ENCODE peak calls at places on chromosome 6, in seven cellular contexts. K is left ventricle myocardium inferior, C is esophagus squamous epithelium, U is foreskin keratinocyte, H is GM23338, R is gastrocnemius medialis, O is transverse colon. A is an unnamed sample. For H3K4me1, the result is how much of the 10 kb centered on the place peaks cover.

GRCh38 chr6:96547654-96548053 is 15.3 kb upstream of the FHL5 start:
- DNase-seq in H (no peak), K (no peak), O (no peak), C (no peak), U (no peak), R (no peak), A (no peak)

GRCh38 chr6:52877786-52878185 is 31.7 kb downstream of the GSTA3 start:
- DNase-seq in K (no peak), R (no peak), H (no peak), C (no peak), U (no peak), O (no peak), A (no peak)

GRCh38 chr6:154721460-154721859 is 11.8 kb upstream of the SCAF8 start:
- DNase-seq in H (no peak), O (no peak), U (peak), C (no peak), K (no peak), R (no peak), A (no peak)

GRCh38 chr6:108156180-108156937 is 9.5 kb upstream of the NR2E1 start:
- DNase-seq in U (no peak), C (no peak), R (no peak), H (peak), O (no peak), K (no peak), A (peak)

GRCh38 chr6:127567476-127567875 is 9.5 kb upstream of the C6orf58 start:
- DNase-seq in H (no peak), U (no peak), K (no peak), C (no peak), R (no peak), O (no peak), A (no peak)

GRCh38 chr6:142856857-142857608 is 87.9 kb downstream of the HIVEP2 start:
- DNase-seq in H (no peak), K (no peak), R (no peak), O (peak), U (no peak), C (no peak), A (no peak)

GRCh38 chr6:44072959-44073611 is 54.2 kb downstream of the MRPL14 start:
- DNase-seq in K (peak), U (peak), O (peak), R (peak), H (peak), C (no peak), A (no peak)

GRCh38 chr6:42383421-42384208 is 68.1 kb downstream of the TRERF1 start:
- DNase-seq in C (no peak), K (no peak), O (no peak), R (no peak), U (no peak), H (no peak), A (no peak)

GRCh38 chr6:165092881-165093595 is 216.4 kb downstream of the C6orf118 start:
- DNase-seq in K (no peak), U (no peak), H (no peak), R (no peak), O (no peak), C (no peak), A (no peak)

GRCh38 chr6:50820590-50821234 is 2.0 kb downstream of the TFAP2B start:
- DNase-seq in K (no peak), H (no peak), R (no peak), U (no peak), O (no peak), C (no peak), A (no peak)

GRCh38 chr6:110877569-110877968 is 3.0 kb downstream of the AMD1 start:
- DNase-seq in K (no peak), O (no peak), R (no peak), H (no peak), C (no peak), U (no peak), A (no peak)

GRCh38 chr6:110878751-110879539 is 4.4 kb downstream of the AMD1 start:
- DNase-seq in C (no peak), U (no peak), K (no peak), O (peak), R (no peak), H (peak), A (no peak)

GRCh38 chr6:110882824-110883554 is 8.4 kb downstream of the AMD1 start:
- DNase-seq in C (no peak), O (no peak), R (no peak), H (no peak), K (no peak), U (no peak), A (no peak)

GRCh38 chr6:110881929-110882629 is 7.5 kb downstream of the AMD1 start:
- DNase-seq in H (no peak), O (no peak), K (no peak), U (no peak), C (no peak), R (no peak), A (no peak)

DNA sequence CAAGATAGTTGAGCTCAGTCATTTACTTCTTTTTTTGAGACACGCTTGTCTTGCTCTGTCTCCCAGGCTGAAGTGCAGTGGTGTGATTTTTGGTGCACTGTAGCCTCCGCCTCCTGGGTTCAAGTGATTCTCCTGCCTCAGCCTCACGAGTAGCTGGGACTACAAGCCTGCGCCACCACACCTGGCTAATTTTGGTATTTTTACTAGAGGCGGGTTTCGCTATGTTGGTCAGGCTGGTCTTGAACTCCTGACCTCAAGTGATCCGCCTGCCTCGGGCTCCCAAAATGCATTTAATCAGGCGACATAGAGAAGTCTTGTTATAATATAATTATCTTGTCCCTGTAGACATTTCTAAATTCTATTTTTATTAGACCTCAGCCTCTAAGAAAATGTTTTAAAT is 6.1 kb downstream of the AMD1 start:
- DNase-seq in U (no peak), C (no peak), O (no peak), R (no peak), H (no peak), K (no peak), A (no peak)
- H3K4me1 ChIP-seq in U (under half), C (half or more), O (half or more), R (half or more), H (half or more), K (half or more), A (under half)

DNA sequence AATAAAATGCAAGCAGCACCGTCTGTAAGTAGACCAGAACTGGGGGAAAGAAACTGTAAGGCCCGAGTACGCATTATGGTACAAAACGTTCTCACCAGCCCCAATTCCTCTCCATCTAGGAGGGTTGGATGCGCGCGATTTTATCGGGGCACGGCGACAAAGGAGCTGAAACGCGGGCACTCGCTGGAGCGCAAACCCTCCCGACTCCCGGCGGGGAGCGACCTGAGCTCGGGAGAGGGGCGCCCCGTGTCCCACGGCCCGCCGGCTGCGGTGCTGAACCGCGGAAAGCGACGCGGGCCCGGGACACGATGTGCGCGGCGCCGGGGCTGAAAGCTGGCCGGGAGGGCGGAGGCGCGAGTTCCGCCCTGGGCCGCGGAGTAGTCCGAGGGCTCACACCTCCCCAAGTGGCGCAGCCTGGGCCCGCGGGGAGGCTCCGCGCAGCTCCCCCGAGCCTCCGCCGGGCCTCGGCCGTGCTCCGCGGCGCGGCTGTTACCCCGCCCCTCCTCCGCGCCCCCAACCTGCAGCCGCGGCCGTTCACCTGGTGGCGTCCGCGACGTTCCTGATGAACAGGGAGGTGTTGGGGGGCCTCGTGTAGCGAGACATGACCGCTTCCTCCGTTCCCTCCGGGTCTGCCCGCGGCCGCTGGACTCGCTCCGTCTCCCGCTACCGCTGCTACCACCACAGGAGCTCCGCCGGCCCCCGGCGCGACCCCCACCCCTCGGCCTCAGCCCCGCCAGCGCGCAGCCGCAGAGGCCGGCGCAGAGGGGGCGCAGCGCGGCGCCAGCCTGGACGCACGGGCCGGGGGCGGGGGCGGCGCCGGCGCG is at the start of gene SRSF12:
- DNase-seq in R (no peak), U (no peak), O (peak), K (peak), C (no peak), H (peak), A (no peak)
- H3K27ac ChIP-seq in R (no peak), U (no peak), O (peak), K (no peak), C (peak), H (no peak), A (peak)

GRCh38 chr6:90645634-90646033 is 58.8 kb upstream of the MAP3K7 start:
- DNase-seq in R (no peak), O (no peak), H (no peak), K (no peak), C (no peak), U (peak), A (no peak)

GRCh38 chr6:90650041-90650948 is 63.4 kb upstream of the MAP3K7 start:
- DNase-seq in H (no peak), O (no peak), C (no peak), U (no peak), K (no peak), R (no peak), A (no peak)

GRCh38 chr6:90646936-90647335 is 60.1 kb upstream of the MAP3K7 start:
- DNase-seq in O (no peak), C (no peak), K (no peak), R (no peak), U (peak), H (no peak), A (no peak)

GRCh38 chr6:90644492-90644891 is 57.6 kb upstream of the MAP3K7 start:
- DNase-seq in O (no peak), C (no peak), R (no peak), U (no peak), H (no peak), K (no peak), A (no peak)

GRCh38 chr6:90648873-90649272 is 62.0 kb upstream of the MAP3K7 start:
- DNase-seq in R (no peak), O (no peak), U (no peak), H (no peak), C (no peak), K (no peak), A (no peak)
- TF ChIP-seq CTCF in R (no peak), O (no peak), U (no peak), H (no peak), C (no peak), K (no peak), A (no peak)

GRCh38 chr6:16254535-16254934 is 16.1 kb downstream of the GMPR start:
- DNase-seq in C (no peak), K (no peak), H (no peak), O (no peak), U (no peak), R (no peak), A (no peak)

GRCh38 chr6:16256781-16257180 is 18.4 kb downstream of the GMPR start:
- DNase-seq in U (no peak), K (no peak), H (no peak), O (no peak), R (no peak), C (no peak), A (no peak)

GRCh38 chr6:16253399-16254144 is 15.2 kb downstream of the GMPR start:
- DNase-seq in K (no peak), O (no peak), H (no peak), R (peak), U (no peak), C (no peak), A (no peak)

GRCh38 chr6:16258709-16259075 is 20.3 kb downstream of the GMPR start:
- DNase-seq in C (no peak), R (no peak), K (no peak), U (no peak), O (no peak), H (no peak), A (no peak)

DNA sequence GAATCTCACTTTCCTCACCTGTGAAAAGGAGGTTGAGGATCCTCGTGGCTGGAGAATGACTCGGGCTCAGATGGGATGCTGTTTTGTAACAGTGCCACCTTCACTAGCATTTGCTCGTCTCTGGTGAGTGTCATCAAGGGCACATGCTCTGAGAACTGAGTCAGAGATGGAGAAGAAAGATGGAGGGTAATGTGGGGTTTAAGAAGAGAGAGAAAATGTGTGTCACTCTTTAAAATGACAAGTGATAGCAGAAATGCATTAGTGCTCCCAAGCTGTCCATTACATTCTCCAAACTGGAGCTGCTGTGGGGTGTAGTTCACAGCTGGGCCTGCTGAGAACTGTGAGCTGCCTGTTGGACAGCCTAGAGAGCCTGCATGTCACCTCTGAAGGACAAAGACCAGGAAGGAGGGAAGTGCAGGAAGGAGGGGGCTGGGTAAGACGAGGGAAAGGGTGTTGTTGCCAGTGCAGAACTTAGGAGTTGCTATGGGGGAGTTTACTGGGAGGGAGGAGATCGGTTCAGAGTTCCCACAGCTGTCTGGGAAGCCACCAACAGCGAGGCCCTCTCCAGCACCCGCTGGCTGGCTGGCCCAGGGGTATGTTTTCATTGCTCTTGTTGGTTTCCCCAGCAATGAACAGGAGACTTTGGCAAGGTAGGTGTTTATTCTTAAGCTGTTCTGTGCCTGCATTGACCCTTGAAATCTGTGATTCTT is 19.8 kb downstream of the GMPR start:
- DNase-seq in H (peak), U (peak), K (no peak), O (no peak), C (no peak), R (peak), A (no peak)
- H3K4me1 ChIP-seq in H (under half), U (under half), K (under half), O (under half), C (under half), R (under half), A (under half)

A was measured in ascending aorta.